ENCODE peak calls at places on chromosomes 1 and 21, in seven cellular contexts. J is A549, G is adrenal gland, O is K562, U is testis, H is uterus, C is right lobe of liver. A is an unnamed sample.

GRCh38 chr21:15272591-15272990 is 207.8 kb upstream of the NRIP1 start:
- DNase-seq in J (no peak), G (no peak), O (no peak), U (no peak), H (no peak), C (no peak), A (no peak)

GRCh38 chr1:32257227-32257508 is 6.1 kb downstream of the LCK start:
- DNase-seq in J (no peak), G (no peak), O (no peak), U (no peak), H (no peak), C (no peak), A (no peak)

GRCh38 chr1:65165269-65166002 is 17.4 kb downstream of the AK4 start:
- DNase-seq in J (no peak), G (peak), O (peak), U (no peak), H (no peak), C (no peak), A (peak)

GRCh38 chr21:43611598-43612369 is 47.5 kb downstream of the HSF2BP start:
- DNase-seq in J (peak), G (peak), O (peak), U (peak), H (peak), C (peak), A (peak)

GRCh38 chr1:241276391-241276790 is 80.6 kb downstream of the RGS7 start:
- DNase-seq in J (no peak), G (no peak), O (no peak), U (no peak), H (no peak), C (no peak), A (no peak)

GRCh38 chr1:214747050-214747615 is 144.1 kb downstream of the CENPF start:
- DNase-seq in J (no peak), G (no peak), O (no peak), U (no peak), H (no peak), C (no peak), A (no peak)

GRCh38 chr1:171985639-171986038 is 144.3 kb downstream of the DNM3 start:
- DNase-seq in J (peak), G (peak), O (peak), U (peak), H (no peak), C (no peak), A (no peak)

GRCh38 chr1:19461352-19461645 is 24.0 kb downstream of the CAPZB start:
- DNase-seq in J (no peak), G (no peak), O (no peak), U (no peak), H (no peak), C (no peak), A (no peak)

GRCh38 chr1:75310067-75310466 is 175.9 kb downstream of the LHX8 start:
- DNase-seq in J (no peak), G (no peak), O (no peak), U (no peak), H (no peak), C (no peak), A (no peak)

GRCh38 chr1:9115656-9116205 is 13.2 kb downstream of the GPR157 start:
- DNase-seq in J (no peak), G (no peak), O (no peak), U (no peak), H (no peak), C (no peak), A (no peak)

GRCh38 chr21:25806053-25806452 is 71.3 kb downstream of the GABPA start:
- DNase-seq in J (no peak), G (no peak), O (no peak), U (no peak), H (no peak), C (no peak), A (no peak)

GRCh38 chr1:32892368-32893197 is 6.3 kb downstream of the HPCA start:
- DNase-seq in J (peak), G (no peak), O (peak), U (peak), H (no peak), C (no peak), A (no peak)

GRCh38 chr1:116075981-116076380 is 35.2 kb upstream of the MAB21L3 start:
- DNase-seq in J (peak), G (no peak), O (no peak), U (no peak), H (no peak), C (no peak), A (no peak)

GRCh38 chr1:147804942-147805723 is 44.7 kb upstream of the GJA5 start:
- DNase-seq in J (no peak), G (no peak), O (no peak), U (no peak), H (no peak), C (no peak), A (no peak)

GRCh38 chr1:161082996-161083742 is 6.2 kb downstream of the NECTIN4 start:
- DNase-seq in J (peak), G (peak), O (peak), U (peak), H (no peak), C (no peak), A (no peak)

GRCh38 chr1:24020470-24020869 is 40.3 kb upstream of the SRSF10 start:
- DNase-seq in J (no peak), G (no peak), O (no peak), U (no peak), H (no peak), C (no peak), A (no peak)

GRCh38 chr1:244273845-244274619 is 177.7 kb downstream of the ADSS2 start:
- DNase-seq in J (peak), G (peak), O (peak), U (peak), H (peak), C (peak), A (peak)

GRCh38 chr1:5744911-5745431 is 247.3 kb downstream of the NPHP4 start:
- DNase-seq in J (no peak), G (peak), O (no peak), U (peak), H (no peak), C (peak), A (no peak)

GRCh38 chr1:201538618-201539551 is at the start of gene NAV1:
- DNase-seq in J (peak), G (peak), O (peak), U (no peak), H (peak), C (peak), A (peak)

GRCh38 chr1:30778156-30778978 is 20.8 kb upstream of the LAPTM5 start:
- DNase-seq in J (peak), G (peak), O (peak), U (no peak), H (no peak), C (no peak), A (no peak)

GRCh38 chr1:56456426-56457101 is 122.8 kb downstream of the PLPP3 start:
- DNase-seq in J (peak), G (peak), O (no peak), U (no peak), H (peak), C (no peak), A (no peak)

GRCh38 chr1:158117854-158118691 is 62.6 kb upstream of the CD1D start:
- DNase-seq in J (peak), G (peak), O (peak), U (peak), H (peak), C (no peak), A (peak)
- TF ChIP-seq POLR2A in J (no peak), G (no peak), O (no peak), U (no peak), H (no peak), C (no peak), A (no peak)

GRCh38 chr1:27560271-27561125 is 43.4 kb downstream of the AHDC1 start:
- DNase-seq in J (no peak), G (no peak), O (no peak), U (no peak), H (no peak), C (no peak), A (no peak)

GRCh38 chr1:27562021-27562420 is 41.9 kb downstream of the AHDC1 start:
- DNase-seq in J (no peak), G (no peak), O (peak), U (peak), H (peak), C (no peak), A (no peak)

GRCh38 chr1:27557596-27558340 is 46.2 kb downstream of the AHDC1 start:
- DNase-seq in J (peak), G (no peak), O (peak), U (no peak), H (peak), C (no peak), A (no peak)

GRCh38 chr1:27561126-27561899 is 42.6 kb downstream of the AHDC1 start:
- DNase-seq in J (no peak), G (no peak), O (no peak), U (peak), H (peak), C (no peak), A (peak)

GRCh38 chr1:27559466-27560030 is 44.4 kb downstream of the AHDC1 start:
- DNase-seq in J (no peak), G (no peak), O (no peak), U (no peak), H (no peak), C (no peak), A (peak)
- H3K27ac ChIP-seq in J (no peak), G (no peak), O (peak), U (peak), H (peak), C (no peak), A (peak)

GRCh38 chr1:167617950-167618269 is 12.1 kb upstream of the RCSD1 start:
- DNase-seq in J (no peak), G (no peak), O (no peak), U (no peak), H (no peak), C (no peak), A (no peak)

GRCh38 chr1:167616521-167616920 is 13.5 kb upstream of the RCSD1 start:
- DNase-seq in J (no peak), G (no peak), O (no peak), U (no peak), H (no peak), C (no peak), A (no peak)

GRCh38 chr1:167618366-167618765 is 11.7 kb upstream of the RCSD1 start:
- DNase-seq in J (no peak), G (no peak), O (no peak), U (no peak), H (no peak), C (no peak), A (peak)

GRCh38 chr1:167618789-167619188 is 11.2 kb upstream of the RCSD1 start:
- DNase-seq in J (no peak), G (no peak), O (no peak), U (no peak), H (no peak), C (no peak), A (no peak)

DNA sequence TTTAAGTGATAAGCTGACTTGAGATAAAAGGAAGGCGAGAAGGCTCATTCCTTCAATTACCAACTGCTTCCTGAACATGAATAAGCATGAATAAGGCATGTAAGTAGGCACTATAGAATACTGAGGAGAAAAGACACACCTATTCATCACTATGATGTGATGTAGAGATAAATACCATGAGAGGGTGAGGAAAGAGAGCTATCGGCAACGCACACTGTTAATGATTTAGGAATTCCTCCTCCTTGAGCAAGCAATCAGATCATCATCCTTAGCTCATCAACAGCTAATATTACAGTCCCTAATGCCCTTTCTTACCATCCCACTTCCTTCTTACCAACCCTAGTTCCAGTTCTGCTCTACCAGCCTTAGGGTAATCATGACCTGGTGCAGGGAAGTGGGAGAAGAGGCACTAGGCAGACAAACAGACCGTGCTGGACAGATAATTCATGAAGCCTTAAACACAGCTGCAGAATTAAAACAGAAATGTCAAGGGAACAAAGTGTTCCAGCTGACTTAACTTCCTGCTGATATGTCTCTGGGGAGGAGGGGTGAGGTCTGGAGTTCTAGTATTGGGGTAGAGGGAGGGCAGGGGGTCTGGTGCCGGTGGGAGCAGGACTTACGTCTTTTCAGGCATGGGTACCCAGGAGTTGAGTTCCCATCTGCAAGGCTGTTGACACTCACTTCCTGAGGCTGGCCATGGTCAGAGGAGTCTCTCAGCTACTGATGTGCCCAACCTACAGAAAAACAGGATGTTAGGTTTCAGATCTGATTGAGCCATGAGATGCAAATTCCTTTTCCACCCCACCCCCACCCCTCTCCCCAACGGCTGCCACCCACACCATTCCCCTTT is 12.7 kb upstream of the RCSD1 start:
- DNase-seq in J (peak), G (peak), O (peak), U (no peak), H (no peak), C (no peak), A (peak)
- TF ChIP-seq POLR2A in J (no peak), G (no peak), O (peak), U (no peak), H (no peak), C (no peak), A (no peak)

DNA sequence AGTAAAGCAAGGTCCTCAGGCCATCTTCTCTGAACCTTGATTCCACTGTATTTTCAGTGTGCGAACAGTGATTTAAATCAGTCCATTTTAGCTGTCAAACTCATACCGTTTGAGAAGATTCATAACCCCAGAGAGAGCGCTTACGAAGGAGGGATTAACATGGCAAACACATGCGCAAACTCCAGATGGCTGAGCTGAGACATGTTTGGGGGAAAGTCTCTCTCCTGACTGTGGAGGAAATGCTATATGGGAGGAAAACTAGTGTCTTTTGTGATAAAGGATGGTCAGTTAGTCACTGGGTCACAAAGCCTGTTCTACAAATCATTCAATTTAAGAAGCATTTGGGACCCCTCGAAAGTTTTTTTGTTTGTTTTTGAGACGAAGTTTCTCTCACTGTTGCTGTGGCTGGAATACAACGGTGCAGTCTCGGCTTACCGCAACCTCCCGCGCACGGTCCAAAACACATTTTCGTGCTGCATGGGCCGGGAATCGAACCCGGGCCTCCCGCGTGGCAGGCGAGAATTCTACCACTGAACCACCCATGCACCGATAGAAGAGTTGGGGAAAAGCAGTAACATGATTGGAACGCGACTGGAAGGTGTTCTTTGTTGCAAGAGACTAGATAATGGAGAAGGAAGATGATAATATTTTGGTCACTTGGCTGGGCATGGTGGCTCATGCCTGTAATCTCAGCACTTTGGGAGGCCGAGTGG is 58.4 kb upstream of the CXADR start:
- DNase-seq in J (peak), G (peak), O (peak), U (peak), H (peak), C (no peak), A (no peak)
- H3K27ac ChIP-seq in J (peak), G (no peak), O (peak), U (no peak), H (peak), C (no peak), A (no peak)

GRCh38 chr1:179141592-179142244 is 59.8 kb downstream of the TOR3A start:
- DNase-seq in J (peak), G (no peak), O (no peak), U (no peak), H (no peak), C (no peak), A (no peak)
- TF ChIP-seq POLR2A in J (no peak), G (no peak), O (no peak), U (no peak), H (no peak), C (no peak), A (no peak)

GRCh38 chr1:109950033-109950432 is 34.5 kb upstream of the AHCYL1 start:
- DNase-seq in J (no peak), G (no peak), O (no peak), U (no peak), H (no peak), C (no peak), A (no peak)

GRCh38 chr1:109944541-109944940 is 33.9 kb downstream of the CSF1 start:
- DNase-seq in J (no peak), G (no peak), O (no peak), U (no peak), H (no peak), C (no peak), A (no peak)

GRCh38 chr1:109948285-109948630 is 36.3 kb upstream of the AHCYL1 start:
- DNase-seq in J (no peak), G (no peak), O (no peak), U (no peak), H (no peak), C (no peak), A (no peak)

GRCh38 chr1:109950509-109950908 is 34.1 kb upstream of the AHCYL1 start:
- DNase-seq in J (no peak), G (no peak), O (no peak), U (no peak), H (no peak), C (no peak), A (no peak)

GRCh38 chr1:109947582-109948284 is 36.8 kb upstream of the AHCYL1 start:
- DNase-seq in J (no peak), G (no peak), O (no peak), U (no peak), H (no peak), C (no peak), A (no peak)
- H3K27ac ChIP-seq in J (peak), G (no peak), O (no peak), U (no peak), H (no peak), C (no peak), A (no peak)

GRCh38 chr1:43978551-43979260 is at the start of gene B4GALT2:
- DNase-seq in J (no peak), G (no peak), O (peak), U (peak), H (peak), C (peak), A (peak)

GRCh38 chr1:43979261-43979527 is 184 bp downstream of the B4GALT2 start:
- DNase-seq in J (no peak), G (no peak), O (no peak), U (no peak), H (no peak), C (no peak), A (no peak)

GRCh38 chr1:43977376-43978263 is 1.4 kb upstream of the B4GALT2 start:
- DNase-seq in J (no peak), G (no peak), O (no peak), U (no peak), H (no peak), C (no peak), A (no peak)

GRCh38 chr1:43976890-43977289 is 2.1 kb upstream of the B4GALT2 start:
- DNase-seq in J (no peak), G (no peak), O (no peak), U (no peak), H (no peak), C (no peak), A (no peak)

GRCh38 chr1:43978264-43978550 is 803 bp upstream of the B4GALT2 start:
- DNase-seq in J (no peak), G (no peak), O (no peak), U (no peak), H (no peak), C (peak), A (no peak)
- TF ChIP-seq POLR2A in J (no peak), G (no peak), O (no peak), U (no peak), H (no peak), C (no peak), A (no peak)

GRCh38 chr1:198620198-198620597 is 18.6 kb upstream of the PTPRC start:
- DNase-seq in J (no peak), G (no peak), O (no peak), U (no peak), H (no peak), C (no peak), A (no peak)
- H3K27ac ChIP-seq in J (no peak), G (no peak), O (no peak), U (no peak), H (no peak), C (peak), A (peak)

A was measured in heart left ventricle.